ENCODE peak calls at places on chromosomes 1 and 21, in ten cellular contexts. W is left kidney; M is small intestine; R is activated CD4-positive, CD25-positive, alpha-beta regulatory T cell treated with anti-CD3 and anti-CD28 coated beads, Interleukin-2, amount 50 U/mL, for 72 hours; Q is COR-L47; L is ascending aorta; F is K562; I is H9; U is pancreas; V is dorsolateral prefrontal cortex. E is an unnamed sample.

GRCh38 chr1:112316254-112316653 is 79.8 kb upstream of the CTTNBP2NL start:
- DNase-seq in W (no peak), M (no peak), R (no peak), Q (no peak), L (no peak), F (no peak), I (no peak), U (no peak), V (no peak), E (no peak)

GRCh38 chr1:29753771-29754607 is 517.7 kb downstream of the PTPRU start:
- DNase-seq in W (no peak), M (no peak), R (no peak), Q (no peak), L (no peak), F (no peak), I (peak), U (no peak), V (no peak), E (no peak)

GRCh38 chr1:25017436-25018109 is 87.5 kb upstream of the RUNX3 start:
- DNase-seq in W (peak), M (peak), R (no peak), Q (no peak), L (no peak), F (no peak), I (peak), U (no peak), V (no peak), E (no peak)

GRCh38 chr1:154847891-154848290 is 22.2 kb downstream of the KCNN3 start:
- DNase-seq in W (no peak), M (no peak), R (no peak), Q (peak), L (no peak), F (no peak), I (no peak), U (peak), V (peak), E (no peak)

GRCh38 chr1:92536593-92537332 is 50.0 kb upstream of the GFI1 start:
- DNase-seq in W (peak), M (peak), R (no peak), Q (no peak), L (no peak), F (peak), I (no peak), U (no peak), V (no peak), E (no peak)

GRCh38 chr1:67889940-67890567 is 56.8 kb upstream of the GNG12 start:
- DNase-seq in W (no peak), M (no peak), R (no peak), Q (no peak), L (no peak), F (peak), I (no peak), U (no peak), V (no peak), E (no peak)

GRCh38 chr21:32900814-32901213 is 124.9 kb upstream of the OLIG2 start:
- DNase-seq in W (no peak), M (no peak), R (no peak), Q (no peak), L (no peak), F (no peak), I (no peak), U (no peak), V (no peak), E (no peak)

GRCh38 chr1:6348511-6349191 is 44.9 kb downstream of the ACOT7 start:
- DNase-seq in W (no peak), M (peak), R (peak), Q (no peak), L (no peak), F (no peak), I (no peak), U (no peak), V (no peak), E (peak)

GRCh38 chr1:208437416-208437815 is 193.2 kb upstream of the PLXNA2 start:
- DNase-seq in W (no peak), M (no peak), R (no peak), Q (no peak), L (no peak), F (no peak), I (no peak), U (no peak), V (no peak), E (no peak)

GRCh38 chr1:234899041-234899787 is 229.4 kb downstream of the TOMM20 start:
- DNase-seq in W (peak), M (no peak), R (no peak), Q (peak), L (no peak), F (no peak), I (no peak), U (peak), V (no peak), E (no peak)

GRCh38 chr1:927234-927633 is 3.5 kb downstream of the SAMD11 start:
- DNase-seq in W (no peak), M (no peak), R (no peak), Q (no peak), L (no peak), F (no peak), I (no peak), U (no peak), V (no peak), E (no peak)

GRCh38 chr1:228494044-228494353 is 6.8 kb downstream of the RNF187 start:
- DNase-seq in W (no peak), M (no peak), R (no peak), Q (no peak), L (no peak), F (no peak), I (no peak), U (no peak), V (no peak), E (no peak)